ENCODE peak calls at places on chromosomes 1 and 21, in five cellular contexts. One of them, this sample, is unnamed.

GRCh38 chr1:2650967-2651645 is 18.3 kb upstream of the MMEL1 start:
- DNase-seq in adrenal gland: no peak
- DNase-seq in ovary: no peak
- DNase-seq in adipocyte: no peak
- DNase-seq in fibroblast of lung: no peak
- DNase-seq in this sample: no peak

GRCh38 chr1:32990887-32991286 is 26.3 kb upstream of the RNF19B start:
- DNase-seq in adrenal gland: no peak
- DNase-seq in ovary: no peak
- DNase-seq in adipocyte: no peak
- DNase-seq in fibroblast of lung: no peak
- DNase-seq in this sample: no peak

GRCh38 chr21:16082038-16082816 is 352.4 kb downstream of the USP25 start:
- DNase-seq in adrenal gland: no peak
- DNase-seq in ovary: no peak
- DNase-seq in adipocyte: peak; percentile 88
- DNase-seq in fibroblast of lung: peak; percentile 59
- DNase-seq in this sample: no peak

GRCh38 chr1:182602945-182603645 is 1.1 kb downstream of the RGS16 start:
- DNase-seq in adrenal gland: peak; percentile 49
- DNase-seq in ovary: no peak
- DNase-seq in adipocyte: peak; percentile 24
- DNase-seq in fibroblast of lung: no peak
- DNase-seq in this sample: no peak

GRCh38 chr1:14713077-14713476 is 114.6 kb downstream of the KAZN start:
- DNase-seq in adrenal gland: no peak
- DNase-seq in ovary: no peak
- DNase-seq in adipocyte: no peak
- DNase-seq in fibroblast of lung: no peak
- DNase-seq in this sample: no peak

GRCh38 chr1:111720274-111720976 is 18.8 kb downstream of the INKA2 start:
- DNase-seq in adrenal gland: no peak
- DNase-seq in ovary: no peak
- DNase-seq in adipocyte: no peak
- DNase-seq in fibroblast of lung: no peak
- DNase-seq in this sample: no peak

GRCh38 chr1:206733012-206733411 is 37.6 kb upstream of the IL19 start:
- DNase-seq in adrenal gland: peak; percentile 60
- DNase-seq in ovary: no peak
- DNase-seq in adipocyte: no peak
- DNase-seq in fibroblast of lung: no peak
- DNase-seq in this sample: no peak

GRCh38 chr1:31522556-31522845 is 53.8 kb upstream of the TINAGL1 start:
- DNase-seq in adrenal gland: no peak
- DNase-seq in ovary: no peak
- DNase-seq in adipocyte: no peak
- DNase-seq in fibroblast of lung: no peak
- DNase-seq in this sample: no peak

GRCh38 chr1:1914842-1915692 is at the start of gene CALML6:
- DNase-seq in adrenal gland: no peak
- DNase-seq in ovary: peak; percentile 45
- DNase-seq in adipocyte: no peak
- DNase-seq in fibroblast of lung: no peak
- DNase-seq in this sample: no peak

GRCh38 chr1:113390871-113391642 is 742 bp downstream of the MAGI3 start:
- DNase-seq in adrenal gland: peak; percentile 73
- DNase-seq in ovary: peak; percentile 65
- DNase-seq in adipocyte: peak; percentile 57
- DNase-seq in fibroblast of lung: peak; percentile 25
- DNase-seq in this sample: peak; percentile 78

GRCh38 chr1:113095790-113096455 is 22.9 kb downstream of the LRIG2 start:
- DNase-seq in adrenal gland: no peak
- DNase-seq in ovary: no peak
- DNase-seq in adipocyte: no peak
- DNase-seq in fibroblast of lung: peak; percentile 20
- DNase-seq in this sample: no peak

GRCh38 chr1:38029081-38029681 is 16.6 kb downstream of the UTP11 start:
- DNase-seq in adrenal gland: peak; percentile 75
- DNase-seq in ovary: peak; percentile 51
- DNase-seq in adipocyte: no peak
- DNase-seq in fibroblast of lung: peak; percentile 46
- DNase-seq in this sample: no peak

GRCh38 chr21:43034098-43034497 is 41.5 kb downstream of the CBS start:
- DNase-seq in adrenal gland: no peak
- DNase-seq in ovary: no peak
- DNase-seq in adipocyte: peak; percentile 9
- DNase-seq in fibroblast of lung: no peak
- DNase-seq in this sample: no peak

GRCh38 chr1:91680556-91680955 is 179.9 kb downstream of the CDC7 start:
- DNase-seq in adrenal gland: no peak
- DNase-seq in ovary: no peak
- DNase-seq in adipocyte: no peak
- DNase-seq in fibroblast of lung: no peak
- DNase-seq in this sample: no peak

GRCh38 chr21:32520885-32521735 is 64.2 kb downstream of the TCP10L start:
- DNase-seq in adrenal gland: peak; percentile 91
- DNase-seq in ovary: peak; percentile 91
- DNase-seq in adipocyte: peak; percentile 82
- DNase-seq in fibroblast of lung: peak; percentile 97
- DNase-seq in this sample: no peak

GRCh38 chr1:218371927-218372672 is 27.0 kb downstream of the TGFB2 start:
- DNase-seq in adrenal gland: no peak
- DNase-seq in ovary: no peak
- DNase-seq in adipocyte: peak; percentile 79
- DNase-seq in fibroblast of lung: peak; percentile 87
- DNase-seq in this sample: no peak

GRCh38 chr1:214282696-214283225 is 1.8 kb downstream of the SMYD2 start:
- DNase-seq in adrenal gland: no peak
- DNase-seq in ovary: no peak
- DNase-seq in adipocyte: no peak
- DNase-seq in fibroblast of lung: no peak
- DNase-seq in this sample: no peak

GRCh38 chr1:182246783-182247182 is 144.8 kb downstream of the GLUL start:
- DNase-seq in adrenal gland: no peak
- DNase-seq in ovary: no peak
- DNase-seq in adipocyte: no peak
- DNase-seq in fibroblast of lung: no peak
- DNase-seq in this sample: no peak

GRCh38 chr1:43542515-43543458 is 12.1 kb downstream of the PTPRF start:
- DNase-seq in adrenal gland: no peak
- DNase-seq in ovary: no peak
- DNase-seq in adipocyte: no peak
- DNase-seq in fibroblast of lung: no peak
- DNase-seq in this sample: no peak

GRCh38 chr1:25922633-25923567 is 16.7 kb upstream of the STMN1 start:
- DNase-seq in adrenal gland: peak; percentile 77
- DNase-seq in ovary: peak; percentile 48
- DNase-seq in adipocyte: peak; percentile 52
- DNase-seq in fibroblast of lung: peak; percentile 30
- DNase-seq in this sample: peak; percentile 37

GRCh38 chr1:203408485-203409229 is 57.7 kb upstream of the FMOD start:
- DNase-seq in adrenal gland: peak; percentile 84
- DNase-seq in ovary: peak; percentile 85
- DNase-seq in adipocyte: peak; percentile 82
- DNase-seq in fibroblast of lung: peak; percentile 89
- DNase-seq in this sample: peak; percentile 96

GRCh38 chr1:29323636-29324035 is 87.3 kb downstream of the PTPRU start:
- DNase-seq in adrenal gland: no peak
- DNase-seq in ovary: no peak
- DNase-seq in adipocyte: no peak
- DNase-seq in fibroblast of lung: no peak
- DNase-seq in this sample: no peak

GRCh38 chr21:42063206-42063577 is 7.9 kb upstream of the UMODL1 start:
- DNase-seq in adrenal gland: no peak
- DNase-seq in ovary: no peak
- DNase-seq in adipocyte: no peak
- DNase-seq in fibroblast of lung: no peak
- DNase-seq in this sample: peak; percentile 55

GRCh38 chr1:1216770-1217620 is 3.0 kb upstream of the TNFRSF4 start:
- DNase-seq in adrenal gland: no peak
- DNase-seq in ovary: no peak
- DNase-seq in adipocyte: no peak
- DNase-seq in fibroblast of lung: no peak
- DNase-seq in this sample: no peak

GRCh38 chr1:118783095-118783758 is 204.9 kb downstream of the TBX15 start:
- DNase-seq in adrenal gland: no peak
- DNase-seq in ovary: no peak
- DNase-seq in adipocyte: no peak
- DNase-seq in fibroblast of lung: no peak
- DNase-seq in this sample: no peak

GRCh38 chr1:116001739-116002487 is 25.6 kb downstream of the SLC22A15 start:
- DNase-seq in adrenal gland: peak; percentile 62
- DNase-seq in ovary: no peak
- DNase-seq in adipocyte: peak; percentile 3
- DNase-seq in fibroblast of lung: no peak
- DNase-seq in this sample: no peak

GRCh38 chr1:118999348-119000071 is 11.4 kb upstream of the TBX15 start:
- DNase-seq in adrenal gland: no peak
- DNase-seq in ovary: no peak
- DNase-seq in adipocyte: no peak
- DNase-seq in fibroblast of lung: no peak
- DNase-seq in this sample: no peak

GRCh38 chr1:62175568-62176179 is 19.0 kb upstream of the L1TD1 start:
- DNase-seq in adrenal gland: peak; percentile 77
- DNase-seq in ovary: no peak
- DNase-seq in adipocyte: peak; percentile 79
- DNase-seq in fibroblast of lung: peak; percentile 65
- DNase-seq in this sample: peak; percentile 50

GRCh38 chr21:38804617-38805281 is 980 bp upstream of the ETS2 start:
- DNase-seq in adrenal gland: peak; percentile 87
- DNase-seq in ovary: peak; percentile 85
- DNase-seq in adipocyte: peak; percentile 51
- DNase-seq in fibroblast of lung: peak; percentile 61
- DNase-seq in this sample: peak; percentile 81

GRCh38 chr1:227905573-227906487 is 41.9 kb downstream of the WNT9A start:
- DNase-seq in adrenal gland: no peak
- DNase-seq in ovary: no peak
- DNase-seq in adipocyte: no peak
- DNase-seq in fibroblast of lung: no peak
- DNase-seq in this sample: no peak

GRCh38 chr1:226447932-226448670 is 40.2 kb upstream of the PARP1 start:
- DNase-seq in adrenal gland: no peak
- DNase-seq in ovary: no peak
- DNase-seq in adipocyte: no peak
- DNase-seq in fibroblast of lung: no peak
- DNase-seq in this sample: no peak

GRCh38 chr1:11697188-11697892 is 5.8 kb downstream of the DRAXIN start:
- DNase-seq in adrenal gland: no peak
- DNase-seq in ovary: no peak
- DNase-seq in adipocyte: no peak
- DNase-seq in fibroblast of lung: no peak
- DNase-seq in this sample: no peak

GRCh38 chr1:201360901-201361651 is 16.4 kb downstream of the TNNT2 start:
- DNase-seq in adrenal gland: no peak
- DNase-seq in ovary: no peak
- DNase-seq in adipocyte: no peak
- DNase-seq in fibroblast of lung: no peak
- DNase-seq in this sample: no peak

DNA sequence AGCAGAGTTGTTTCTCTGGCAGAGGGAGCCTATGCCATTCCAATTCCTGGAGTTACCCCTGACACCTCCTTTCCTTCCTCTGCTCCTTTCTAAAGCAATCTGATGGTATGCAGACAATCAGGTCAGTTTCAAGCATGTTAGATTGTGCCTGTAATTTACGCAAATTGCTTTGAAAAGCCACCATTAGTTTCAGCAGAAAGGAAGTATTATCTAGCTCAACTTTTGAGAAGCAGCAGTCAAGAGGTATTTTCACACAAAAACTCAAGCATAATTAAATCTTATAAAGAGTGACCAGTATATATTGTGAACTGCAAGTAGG is 2.2 kb downstream of the ERRFI1 start:
- DNase-seq in adrenal gland: no peak
- DNase-seq in ovary: no peak
- DNase-seq in adipocyte: no peak
- DNase-seq in fibroblast of lung: no peak
- DNase-seq in this sample: no peak
- H3K4me1 ChIP-seq in adrenal gland: peaks cover 61% of the 10 kb centered on the region
- H3K4me1 ChIP-seq in ovary: peaks cover 10% of the 10 kb centered on the region
- H3K4me1 ChIP-seq in adipocyte: peaks cover 70% of the 10 kb centered on the region
- H3K4me1 ChIP-seq in fibroblast of lung: peaks cover 20% of the 10 kb centered on the region
- H3K4me1 ChIP-seq in this sample: peaks cover 2% of the 10 kb centered on the region

DNA sequence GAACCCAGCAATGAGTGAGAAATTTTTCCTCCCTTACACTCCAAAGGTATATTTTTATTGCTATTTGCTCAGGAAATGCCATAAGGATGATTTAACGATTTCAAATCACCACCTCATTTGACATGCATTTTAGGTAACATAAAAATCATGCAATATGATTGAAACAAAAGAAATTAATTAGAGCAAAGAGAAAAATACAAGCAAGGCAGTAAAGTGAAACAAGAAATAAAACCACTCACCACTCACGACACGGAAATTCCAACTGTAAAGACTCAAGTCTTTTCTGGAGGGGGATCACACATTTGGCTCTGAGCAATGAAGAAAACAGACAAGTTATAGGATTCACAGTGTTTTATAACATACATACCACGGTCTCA is 86.8 kb upstream of the ARHGAP29 start:
- DNase-seq in adrenal gland: no peak
- DNase-seq in ovary: no peak
- DNase-seq in adipocyte: peak; percentile 56
- DNase-seq in fibroblast of lung: no peak
- DNase-seq in this sample: no peak
- H3K4me1 ChIP-seq in adrenal gland: peaks cover 14% of the 10 kb centered on the region
- H3K4me1 ChIP-seq in ovary: peaks cover 5% of the 10 kb centered on the region
- H3K4me1 ChIP-seq in adipocyte: peaks cover 46% of the 10 kb centered on the region
- H3K4me1 ChIP-seq in fibroblast of lung: peaks cover 21% of the 10 kb centered on the region
- H3K4me1 ChIP-seq in this sample: no peaks in the 10 kb centered on the region

DNA sequence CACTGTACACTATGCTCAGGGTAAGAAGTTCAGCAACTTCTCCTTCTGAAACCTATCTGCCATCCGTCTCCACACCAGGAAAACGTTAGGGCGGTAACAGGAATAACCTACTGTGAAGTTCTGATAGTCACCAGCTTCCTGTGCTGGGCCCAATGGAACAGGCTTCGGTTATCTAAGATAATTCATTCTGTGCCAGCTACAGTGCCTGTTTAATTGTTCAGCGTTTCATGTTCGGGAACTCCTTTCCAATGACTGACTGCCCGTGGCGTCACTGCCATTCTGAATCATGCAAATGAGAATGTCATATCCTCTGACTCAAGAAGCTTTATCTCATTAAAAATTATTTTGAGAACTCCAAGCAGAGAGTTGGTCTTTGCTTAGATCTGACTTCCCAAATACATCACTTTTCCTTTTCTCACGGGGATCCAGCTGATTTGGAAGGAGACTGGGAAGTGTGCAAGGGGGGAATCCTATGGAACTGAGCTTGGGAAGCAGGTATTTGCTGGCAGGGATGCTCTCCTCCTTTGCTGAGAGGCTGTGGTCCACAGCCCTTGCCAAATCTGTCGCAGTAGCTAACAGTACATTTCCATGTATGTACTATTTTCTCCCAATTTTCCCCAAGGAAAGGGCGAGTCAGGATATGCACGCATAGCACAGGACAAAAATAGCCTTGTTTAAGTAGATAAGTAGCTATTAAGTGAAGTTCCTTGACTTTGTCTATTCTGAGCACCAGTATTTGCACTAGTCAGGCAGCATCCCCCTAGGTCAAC is 358.7 kb downstream of the LTN1 start:
- DNase-seq in adrenal gland: no peak
- DNase-seq in ovary: no peak
- DNase-seq in adipocyte: peak; percentile 70
- DNase-seq in fibroblast of lung: peak; percentile 75
- DNase-seq in this sample: no peak
- H3K4me1 ChIP-seq in adrenal gland: no peaks in the 10 kb centered on the region
- H3K4me1 ChIP-seq in ovary: peaks cover 4% of the 10 kb centered on the region
- H3K4me1 ChIP-seq in adipocyte: peaks cover 56% of the 10 kb centered on the region
- H3K4me1 ChIP-seq in fibroblast of lung: peaks cover 19% of the 10 kb centered on the region
- H3K4me1 ChIP-seq in this sample: no peaks in the 10 kb centered on the region

GRCh38 chr21:44908908-44909307 is 11.8 kb downstream of the ITGB2 start:
- DNase-seq in adrenal gland: no peak
- DNase-seq in ovary: no peak
- DNase-seq in adipocyte: no peak
- DNase-seq in fibroblast of lung: no peak
- DNase-seq in this sample: no peak
- H3K4me1 ChIP-seq in adrenal gland: peaks cover 24% of the 10 kb centered on the region
- H3K4me1 ChIP-seq in ovary: peaks cover 5% of the 10 kb centered on the region
- H3K4me1 ChIP-seq in adipocyte: peaks cover 20% of the 10 kb centered on the region
- H3K4me1 ChIP-seq in fibroblast of lung: no peaks in the 10 kb centered on the region
- H3K4me1 ChIP-seq in this sample: peaks cover 4% of the 10 kb centered on the region

This sample was measured in small intestine.